ENCODE peak calls at places on chromosomes 5 and 9, in six cellular contexts. N is neural crest cell; J is glutamatergic neuron; D is activated T-helper 2 cell treated with anti-CD3 and anti-CD28 coated beads, Interferon-gamma antibody, Interleukin-2, Interleukin-4, amounts not matched to agents 10 μg/mL and 5 μg/mL and 100 μg/mL, durations not matched to agents 14 hours and 24 hours and 36 hours; R is fibroblast of the aortic adventitia; O is GM10248. A is an unnamed sample.
A peak's percentile ranks its signal among the peaks of the same experiment; 100 is the strongest.

GRCh38 chr9:94950040-94950732 is 223.7 kb downstream of the AOPEP start:
- DNase-seq in N (no peak), J (no peak), D (no peak), R (no peak), O (no peak), A (no peak)

GRCh38 chr5:179321206-179321987 is 23.9 kb downstream of the ADAMTS2 start:
- DNase-seq in N (no peak), J (peak; percentile 8), D (no peak), R (no peak), O (no peak), A (no peak)

GRCh38 chr9:137168575-137168906 is 1.3 kb downstream of the LRRC26 start:
- DNase-seq in N (no peak), J (no peak), D (no peak), R (no peak), O (no peak), A (no peak)

GRCh38 chr9:109159583-109159982 is 7.5 kb downstream of the FRRS1L start:
- DNase-seq in N (no peak), J (no peak), D (no peak), R (no peak), O (no peak), A (no peak)

GRCh38 chr5:79109527-79110492 is 1.8 kb upstream of the BHMT start:
- DNase-seq in N (no peak), J (no peak), D (no peak), R (no peak), O (peak; percentile 59), A (peak; percentile 32)

GRCh38 chr5:141917760-141918159 is 5.9 kb upstream of the DELE1 start:
- DNase-seq in N (no peak), J (no peak), D (no peak), R (no peak), O (no peak), A (no peak)

GRCh38 chr5:115621365-115621900 is 4.4 kb downstream of the TMED7 start:
- DNase-seq in N (no peak), J (no peak), D (no peak), R (no peak), O (no peak), A (no peak)

GRCh38 chr9:21097817-21098216 is 20.1 kb upstream of the IFNB1 start:
- DNase-seq in N (no peak), J (no peak), D (no peak), R (no peak), O (no peak), A (no peak)

GRCh38 chr5:116360008-116360853 is 214.4 kb downstream of the SEMA6A start:
- DNase-seq in N (no peak), J (no peak), D (no peak), R (peak; percentile 41), O (no peak), A (no peak)

GRCh38 chr5:66134407-66134843 is 9.7 kb upstream of the SREK1 start:
- DNase-seq in N (no peak), J (no peak), D (no peak), R (peak; percentile 34), O (no peak), A (no peak)

GRCh38 chr5:36885566-36886485 is 9.3 kb downstream of the NIPBL start:
- DNase-seq in N (no peak), J (no peak), D (no peak), R (no peak), O (no peak), A (no peak)

GRCh38 chr9:136945333-136946227 is 537 bp downstream of the C8G start:
- DNase-seq in N (no peak), J (peak; percentile 20), D (no peak), R (no peak), O (no peak), A (no peak)

GRCh38 chr5:148619484-148619883 is 34.8 kb downstream of the HTR4 start:
- DNase-seq in N (no peak), J (no peak), D (no peak), R (peak; percentile 12), O (no peak), A (no peak)

GRCh38 chr5:1983401-1983800 is 100.7 kb upstream of the IRX4 start:
- DNase-seq in N (no peak), J (no peak), D (no peak), R (no peak), O (no peak), A (no peak)

GRCh38 chr9:11709567-11709966 is 983.6 kb upstream of the TYRP1 start:
- DNase-seq in N (no peak), J (no peak), D (no peak), R (no peak), O (no peak), A (no peak)

GRCh38 chr9:135295556-135296300 is 183.9 kb upstream of the PPP1R26 start:
- DNase-seq in N (no peak), J (no peak), D (no peak), R (no peak), O (no peak), A (no peak)

GRCh38 chr9:114733814-114734213 is 51.8 kb upstream of the TEX48 start:
- DNase-seq in N (no peak), J (no peak), D (no peak), R (peak; percentile 30), O (no peak), A (no peak)

GRCh38 chr9:133163559-133164208 is at the start of gene GBGT1:
- DNase-seq in N (peak; percentile 62), J (peak; percentile 70), D (peak; percentile 31), R (no peak), O (peak; percentile 75), A (peak; percentile 21)

GRCh38 chr5:130385619-130386018 is 481.4 kb downstream of the CHSY3 start:
- DNase-seq in N (no peak), J (no peak), D (no peak), R (no peak), O (no peak), A (no peak)

GRCh38 chr9:546797-547223 is 294.7 kb upstream of the DMRT1 start:
- DNase-seq in N (no peak), J (no peak), D (no peak), R (peak; percentile 52), O (no peak), A (peak; percentile 27)

GRCh38 chr5:168676499-168676898 is 97.3 kb upstream of the PANK3 start:
- DNase-seq in N (no peak), J (no peak), D (no peak), R (no peak), O (no peak), A (no peak)

GRCh38 chr5:103638979-103639378 is 76.4 kb upstream of the NUDT12 start:
- DNase-seq in N (no peak), J (no peak), D (no peak), R (no peak), O (no peak), A (no peak)

GRCh38 chr5:75623846-75624245 is 12.6 kb downstream of the ANKDD1B start:
- DNase-seq in N (no peak), J (no peak), D (no peak), R (peak; percentile 41), O (no peak), A (no peak)

GRCh38 chr5:123157797-123158528 is 68.9 kb downstream of the PRDM6 start:
- DNase-seq in N (no peak), J (no peak), D (no peak), R (peak; percentile 91), O (no peak), A (no peak)

GRCh38 chr9:87889882-87890252 is 7.2 kb downstream of the SPATA31E1 start:
- DNase-seq in N (no peak), J (no peak), D (no peak), R (no peak), O (no peak), A (no peak)

GRCh38 chr5:75843319-75843718 is 126.1 kb upstream of the POC5 start:
- DNase-seq in N (no peak), J (no peak), D (no peak), R (no peak), O (no peak), A (no peak)

GRCh38 chr5:157252741-157253465 is 13.0 kb upstream of the CYFIP2 start:
- DNase-seq in N (no peak), J (no peak), D (peak; percentile 72), R (peak; percentile 14), O (peak; percentile 48), A (peak; percentile 96)